ENCODE peak calls at places on chromosomes 7 and 10, in five cellular contexts. D, Q, B, M and T are unnamed samples.

GRCh38 chr10:71300555-71301370 is 18.3 kb upstream of the SLC29A3 start:
- DNase-seq in B (no peak), M (no peak), D (no peak), Q (no peak), T (no peak)

GRCh38 chr10:60549686-60550085 is 160.0 kb upstream of the ANK3 start:
- DNase-seq in Q (no peak), M (no peak), B (peak), D (no peak), T (no peak)

GRCh38 chr7:46990761-46991160 is 591.1 kb downstream of the TNS3 start:
- DNase-seq in Q (no peak), M (no peak), D (no peak), B (no peak), T (no peak)

GRCh38 chr10:29596826-29597225 is 37.9 kb downstream of the SVIL start:
- DNase-seq in D (no peak), Q (no peak), B (no peak), M (no peak), T (no peak)

GRCh38 chr10:100775866-100776265 is 30.5 kb downstream of the PAX2 start:
- DNase-seq in M (no peak), Q (no peak), D (no peak), B (no peak), T (no peak)

GRCh38 chr10:98035599-98035998 is 5.2 kb upstream of the CRTAC1 start:
- DNase-seq in B (no peak), D (no peak), Q (no peak), M (no peak), T (no peak)

GRCh38 chr10:29858352-29859267 is 200.8 kb downstream of the JCAD start:
- DNase-seq in D (peak), M (no peak), Q (no peak), B (peak), T (no peak)

GRCh38 chr10:10661176-10661575 is 356.5 kb upstream of the CELF2 start:
- DNase-seq in B (peak), Q (no peak), M (no peak), D (no peak), T (no peak)

GRCh38 chr7:99201027-99201426 is 6.9 kb downstream of the KPNA7 start:
- DNase-seq in M (no peak), B (peak), D (no peak), Q (no peak), T (no peak)

GRCh38 chr10:77716943-77717735 is 79.5 kb upstream of the KCNMA1 start:
- DNase-seq in B (no peak), D (no peak), M (no peak), Q (no peak), T (no peak)

GRCh38 chr7:126378642-126379041 is 874.1 kb downstream of the GRM8 start:
- DNase-seq in M (no peak), D (no peak), Q (no peak), B (no peak), T (no peak)

GRCh38 chr7:5477723-5478531 is 54.3 kb upstream of the TNRC18 start:
- DNase-seq in D (no peak), B (no peak), Q (no peak), M (no peak), T (no peak)

GRCh38 chr10:132249824-132250375 is 57.9 kb downstream of the STK32C start:
- DNase-seq in Q (no peak), B (no peak), M (no peak), D (no peak), T (no peak)

GRCh38 chr7:132080967-132081668 is 495.2 kb downstream of the PLXNA4 start:
- DNase-seq in Q (no peak), B (peak), M (no peak), D (no peak), T (no peak)

GRCh38 chr7:56115852-56116538 is at the start of gene NUPR2:
- DNase-seq in D (no peak), M (no peak), B (no peak), Q (no peak), T (no peak)

GRCh38 chr10:95290801-95291633 is at the start of gene PDLIM1:
- DNase-seq in M (no peak), Q (peak), B (peak), D (peak), T (no peak)

GRCh38 chr10:124680675-124681074 is 63.5 kb downstream of the FAM53B start:
- DNase-seq in Q (no peak), D (no peak), B (no peak), M (no peak), T (no peak)

GRCh38 chr7:148026713-148027112 is 563.9 kb upstream of the C7orf33 start:
- DNase-seq in Q (no peak), B (no peak), M (no peak), D (no peak), T (no peak)

GRCh38 chr7:137877301-137877700 is 30.5 kb upstream of the DGKI start:
- DNase-seq in D (no peak), B (no peak), Q (no peak), M (no peak), T (no peak)

GRCh38 chr10:1570652-1571051 is 166.7 kb downstream of the ADARB2 start:
- DNase-seq in M (no peak), B (no peak), D (no peak), Q (no peak), T (no peak)

GRCh38 chr7:105027176-105027853 is 13.3 kb downstream of the KMT2E start:
- DNase-seq in D (no peak), Q (no peak), B (no peak), M (no peak), T (no peak)

GRCh38 chr10:43921881-43922280 is 273.2 kb upstream of the ZNF32 start:
- DNase-seq in D (no peak), B (no peak), Q (no peak), M (no peak), T (no peak)

GRCh38 chr10:132572545-132572937 is 35.0 kb downstream of the INPP5A start:
- DNase-seq in B (peak), M (no peak), Q (no peak), D (peak), T (no peak)

GRCh38 chr7:12685550-12685949 is 1.9 kb upstream of the ARL4A start:
- DNase-seq in Q (no peak), D (no peak), M (no peak), B (peak), T (no peak)

GRCh38 chr7:25720427-25720826 is 431.6 kb upstream of the NFE2L3 start:
- DNase-seq in D (no peak), B (no peak), Q (no peak), M (no peak), T (no peak)

GRCh38 chr7:114630186-114630824 is 215.7 kb downstream of the FOXP2 start:
- DNase-seq in B (no peak), D (no peak), M (no peak), Q (no peak), T (no peak)

GRCh38 chr7:43517464-43517863 is 65.4 kb upstream of the STK17A start:
- DNase-seq in D (no peak), Q (no peak), M (no peak), B (no peak), T (no peak)

GRCh38 chr7:151742713-151743480 is 134.0 kb downstream of the PRKAG2 start:
- DNase-seq in D (no peak), M (no peak), Q (no peak), B (no peak), T (no peak)

GRCh38 chr10:103746598-103746997 is 108.8 kb downstream of the SH3PXD2A start:
- DNase-seq in Q (no peak), M (no peak), B (no peak), D (no peak), T (no peak)